ENCODE peak calls at places on chromosomes 11 and 22, in six cellular contexts. F is sigmoid colon; O is activated naive CD4-positive, alpha-beta T cell treated with anti-CD3 and anti-CD28 coated beads for 36 hours; Y is HFF-Myc; T is HS-27A; X is progenitor cell of endocrine pancreas. K is an unnamed sample.

GRCh38 chr11:66976048-66976467 is 954 bp downstream of the C11orf86 start:
- DNase-seq in F (no peak), O (peak), Y (no peak), T (no peak), X (peak), K (peak)

GRCh38 chr11:78801161-78801884 is 226.7 kb upstream of the NARS2 start:
- DNase-seq in F (peak), O (no peak), Y (peak), T (no peak), X (no peak), K (no peak)

GRCh38 chr11:14669499-14669898 is 25.9 kb downstream of the PDE3B start:
- DNase-seq in F (no peak), O (no peak), Y (no peak), T (no peak), X (no peak), K (no peak)

GRCh38 chr11:79092791-79093313 is 348.0 kb downstream of the TENM4 start:
- DNase-seq in F (peak), O (no peak), Y (peak), T (peak), X (no peak), K (no peak)

GRCh38 chr11:118918686-118919280 is 6.9 kb downstream of the BCL9L start:
- DNase-seq in F (peak), O (peak), Y (no peak), T (no peak), X (no peak), K (no peak)

GRCh38 chr11:57426754-57427691 is at the start of gene SLC43A3:
- DNase-seq in F (peak), O (peak), Y (peak), T (peak), X (peak), K (peak)

GRCh38 chr11:66687831-66688281 is 10.2 kb upstream of the RBM4B start:
- DNase-seq in F (peak), O (no peak), Y (no peak), T (no peak), X (no peak), K (no peak)

GRCh38 chr22:48350456-48350855 is 1477.2 kb downstream of the BRD1 start:
- DNase-seq in F (peak), O (no peak), Y (no peak), T (no peak), X (no peak), K (no peak)

GRCh38 chr22:45262931-45263789 is 21.6 kb upstream of the UPK3A start:
- DNase-seq in F (no peak), O (no peak), Y (no peak), T (no peak), X (no peak), K (no peak)

GRCh38 chr11:88363566-88364169 is 26.1 kb upstream of the CTSC start:
- DNase-seq in F (no peak), O (no peak), Y (no peak), T (no peak), X (no peak), K (no peak)

GRCh38 chr11:125390949-125391348 is 105.1 kb downstream of the FEZ1 start:
- DNase-seq in F (peak), O (no peak), Y (no peak), T (no peak), X (no peak), K (no peak)

GRCh38 chr11:111528557-111528956 is 12.0 kb upstream of the LAYN start:
- DNase-seq in F (no peak), O (peak), Y (no peak), T (no peak), X (no peak), K (no peak)

GRCh38 chr11:32892355-32893090 is at the start of gene QSER1:
- DNase-seq in F (peak), O (peak), Y (no peak), T (no peak), X (peak), K (peak)

GRCh38 chr22:30321461-30321860 is 5.3 kb downstream of the TBC1D10A start:
- DNase-seq in F (no peak), O (no peak), Y (no peak), T (no peak), X (no peak), K (no peak)

GRCh38 chr11:86162257-86162656 is 82.3 kb upstream of the EED start:
- DNase-seq in F (peak), O (no peak), Y (peak), T (peak), X (no peak), K (no peak)

GRCh38 chr22:35315141-35315854 is 15.6 kb downstream of the TOM1 start:
- DNase-seq in F (peak), O (no peak), Y (no peak), T (no peak), X (no peak), K (no peak)

GRCh38 chr11:8813658-8814057 is 97.3 kb upstream of the AKIP1 start:
- DNase-seq in F (peak), O (peak), Y (peak), T (peak), X (peak), K (peak)

GRCh38 chr11:83583953-83584352 is 297.8 kb upstream of the CCDC90B start:
- DNase-seq in F (no peak), O (no peak), Y (peak), T (no peak), X (no peak), K (no peak)

GRCh38 chr22:29715240-29715639 is 4.6 kb upstream of the CABP7 start:
- DNase-seq in F (no peak), O (no peak), Y (no peak), T (no peak), X (no peak), K (no peak)

GRCh38 chr11:69864589-69864929 is 45.3 kb upstream of the FGF3 start:
- DNase-seq in F (no peak), O (no peak), Y (no peak), T (no peak), X (no peak), K (no peak)

GRCh38 chr11:69465236-69466000 is 16.0 kb upstream of the LINC01488 start:
- DNase-seq in F (no peak), O (no peak), Y (no peak), T (no peak), X (no peak), K (no peak)

GRCh38 chr11:12815931-12816494 is 141.8 kb downstream of the TEAD1 start:
- DNase-seq in F (no peak), O (no peak), Y (no peak), T (no peak), X (no peak), K (no peak)

GRCh38 chr11:10303558-10304363 is 1.1 kb upstream of the ADM start:
- DNase-seq in F (no peak), O (peak), Y (no peak), T (no peak), X (no peak), K (peak)